ENCODE peak calls at places on chromosomes 13 and 19, in seven cellular contexts. C, B, V, H, O, S and E are unnamed samples. For H3K36me3, the result is how much of the 10 kb centered on the place peaks cover.

GRCh38 chr19:6233827-6234511 is 45.8 kb downstream of the MLLT1 start:
- DNase-seq in C (no peak), B (no peak), V (no peak), H (no peak), O (peak), S (no peak), E (no peak)

GRCh38 chr13:106176103-106176502 is 359.4 kb downstream of the EFNB2 start:
- DNase-seq in C (no peak), B (no peak), V (no peak), H (peak), O (no peak), S (peak), E (no peak)

GRCh38 chr13:35164324-35164932 is 222.4 kb downstream of the NBEA start:
- DNase-seq in C (peak), B (no peak), V (peak), H (peak), O (no peak), S (peak), E (no peak)

GRCh38 chr19:53504903-53505302 is 33.0 kb upstream of the ZNF331 start:
- DNase-seq in C (no peak), B (peak), V (no peak), H (no peak), O (peak), S (peak), E (no peak)

GRCh38 chr19:15107056-15108010 is at the start of gene SYDE1:
- DNase-seq in C (peak), B (no peak), V (peak), H (peak), O (peak), S (peak), E (no peak)

GRCh38 chr13:98214008-98214643 is 37.1 kb upstream of the RNF113B start:
- DNase-seq in C (no peak), B (no peak), V (no peak), H (no peak), O (peak), S (peak), E (no peak)

GRCh38 chr19:29966594-29967249 is 24.7 kb downstream of the URI1 start:
- DNase-seq in C (peak), B (no peak), V (no peak), H (peak), O (no peak), S (peak), E (no peak)

GRCh38 chr13:110221331-110221730 is 85.6 kb downstream of the COL4A1 start:
- DNase-seq in C (no peak), B (no peak), V (no peak), H (no peak), O (no peak), S (peak), E (no peak)

GRCh38 chr19:41324231-41324702 is 14.3 kb downstream of the CCDC97 start:
- DNase-seq in C (no peak), B (no peak), V (no peak), H (peak), O (no peak), S (no peak), E (no peak)

GRCh38 chr13:21399741-21400140 is 59.4 kb downstream of the ZDHHC20 start:
- DNase-seq in C (no peak), B (no peak), V (no peak), H (no peak), O (no peak), S (no peak), E (no peak)

GRCh38 chr19:17806945-17807344 is 12.0 kb downstream of the B3GNT3 start:
- DNase-seq in C (no peak), B (no peak), V (no peak), H (no peak), O (no peak), S (no peak), E (no peak)

GRCh38 chr19:57759096-57759495 is 10.4 kb upstream of the ZNF586 start:
- DNase-seq in C (no peak), B (no peak), V (no peak), H (no peak), O (no peak), S (no peak), E (no peak)

GRCh38 chr19:57754091-57754673 is 7.6 kb downstream of the ZNF776 start:
- DNase-seq in C (no peak), B (no peak), V (no peak), H (no peak), O (no peak), S (no peak), E (no peak)

GRCh38 chr19:57757941-57758340 is 11.3 kb downstream of the ZNF776 start:
- DNase-seq in C (no peak), B (no peak), V (no peak), H (no peak), O (no peak), S (no peak), E (no peak)

DNA sequence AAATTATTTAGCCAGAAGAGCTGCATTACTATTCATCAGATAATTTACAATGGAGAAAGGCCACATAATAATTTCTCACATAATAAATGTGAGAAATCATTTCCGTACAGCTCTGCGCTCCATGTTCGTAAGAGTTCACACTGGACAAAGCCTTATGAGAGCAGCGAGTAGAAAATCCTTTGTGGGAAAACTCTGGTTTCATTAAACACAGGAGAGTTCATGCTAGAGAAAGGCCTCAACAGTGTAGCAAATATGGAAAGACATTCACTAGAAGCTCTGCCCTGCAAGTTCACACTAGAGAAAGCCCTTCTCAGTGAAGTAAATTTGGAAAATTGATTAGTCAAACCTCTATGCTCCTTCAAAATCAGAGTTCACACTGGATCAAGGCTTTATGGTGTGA is 8.4 kb downstream of the ZNF776 start:
- DNase-seq in C (no peak), B (no peak), V (no peak), H (no peak), O (no peak), S (no peak), E (no peak)
- H3K36me3 ChIP-seq in C (half or more), B (under half), V (half or more), H (under half), O (under half), S (under half), E (half or more)

DNA sequence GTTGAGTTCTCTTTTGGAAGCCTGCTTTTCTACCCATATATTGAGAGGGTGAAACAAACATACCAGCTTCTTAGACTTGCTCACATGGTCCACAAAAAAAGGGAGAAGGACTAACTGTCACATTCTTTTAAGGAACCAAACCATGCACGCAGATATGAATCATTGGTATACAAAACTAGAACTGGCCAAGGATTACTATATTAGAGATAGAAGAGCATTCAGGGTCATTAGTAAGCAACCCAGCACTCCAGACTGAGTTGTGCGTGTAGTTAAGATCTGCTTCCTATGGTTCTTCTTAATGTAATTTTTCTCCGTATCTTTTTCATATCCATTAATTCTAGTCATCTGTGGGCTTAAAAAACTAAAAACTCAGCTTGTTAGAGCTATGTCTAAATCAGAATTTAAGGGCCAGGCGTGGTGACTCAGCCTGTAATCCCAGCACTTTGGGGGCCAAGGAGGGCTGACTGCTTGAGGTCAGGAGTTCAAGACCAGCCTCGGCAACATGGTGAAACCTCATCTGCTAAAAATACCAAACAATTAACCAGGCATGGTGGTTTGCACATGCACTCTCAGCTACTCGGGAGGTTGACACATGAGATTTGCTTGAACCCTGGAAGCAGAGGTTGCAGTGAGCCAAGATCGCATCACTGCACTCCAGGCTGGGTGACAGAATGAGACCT is 19.6 kb downstream of the ALG5 start:
- DNase-seq in C (no peak), B (no peak), V (no peak), H (no peak), O (no peak), S (peak), E (no peak)
- H3K36me3 ChIP-seq in C (under half), B (under half), V (under half), H (under half), O (under half), S (under half), E (under half)

GRCh38 chr19:34229721-34230120 is 24.6 kb upstream of the GARRE1 start:
- DNase-seq in C (no peak), B (no peak), V (no peak), H (no peak), O (no peak), S (no peak), E (no peak)

GRCh38 chr19:34228762-34229161 is 25.6 kb upstream of the GARRE1 start:
- DNase-seq in C (no peak), B (no peak), V (no peak), H (no peak), O (no peak), S (no peak), E (no peak)

GRCh38 chr19:34226036-34226435 is 28.3 kb upstream of the GARRE1 start:
- DNase-seq in C (no peak), B (no peak), V (no peak), H (no peak), O (no peak), S (no peak), E (no peak)

GRCh38 chr19:34230833-34231232 is 23.5 kb upstream of the GARRE1 start:
- DNase-seq in C (no peak), B (no peak), V (no peak), H (no peak), O (no peak), S (no peak), E (no peak)

DNA sequence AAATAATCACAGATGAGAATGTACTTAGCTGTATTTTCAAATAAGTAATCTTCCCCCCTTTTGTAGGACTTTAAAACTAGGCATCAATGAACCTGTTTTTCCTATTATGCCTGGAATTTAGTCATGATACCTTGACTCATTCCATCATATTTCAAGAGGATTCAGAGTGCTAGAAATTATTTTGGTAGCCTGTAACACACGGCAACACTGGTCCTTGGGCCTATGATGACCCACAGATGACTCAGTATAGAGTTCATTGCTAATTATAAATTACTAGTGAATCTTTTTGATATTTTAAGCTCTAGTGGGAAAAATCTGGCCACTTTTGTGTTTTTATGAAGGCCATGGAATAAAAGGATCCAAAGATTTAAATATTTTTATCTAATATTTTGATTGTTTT is 26.0 kb upstream of the GARRE1 start:
- DNase-seq in C (no peak), B (no peak), V (no peak), H (no peak), O (no peak), S (no peak), E (no peak)
- H3K36me3 ChIP-seq in C (half or more), B (under half), V (under half), H (under half), O (under half), S (under half), E (under half)

GRCh38 chr19:1218751-1219567 is 13.4 kb downstream of the STK11 start:
- DNase-seq in C (no peak), B (no peak), V (no peak), H (no peak), O (no peak), S (no peak), E (no peak)
- H3K36me3 ChIP-seq in C (under half), B (under half), V (under half), H (under half), O (under half), S (under half), E (under half)